ENCODE peak calls at places on chromosomes 2 and 18, in eight cellular contexts. V, U, C, O, T, E, Q and R are unnamed samples.

GRCh38 chr18:46686186-46686585 is 29.2 kb upstream of the LOXHD1 start:
- DNase-seq in O (no peak), C (no peak), U (no peak), E (no peak), T (no peak), V (no peak), Q (no peak), R (no peak)

GRCh38 chr2:141331127-141331526 is 799.7 kb downstream of the LRP1B start:
- DNase-seq in T (no peak), E (no peak), C (no peak), U (no peak), O (no peak), V (peak; percentile 66), Q (no peak), R (peak; percentile 78)

GRCh38 chr18:41145526-41145925 is 809.5 kb upstream of the PIK3C3 start:
- DNase-seq in U (no peak), E (no peak), T (no peak), O (no peak), V (peak; percentile 24), Q (no peak), C (no peak), R (peak; percentile 2)

GRCh38 chr2:43222472-43223146 is 3.8 kb downstream of the ZFP36L2 start:
- DNase-seq in O (peak; percentile 34), E (no peak), C (no peak), Q (no peak), U (no peak), V (peak; percentile 56), T (no peak), R (peak; percentile 55)

GRCh38 chr2:126444511-126444910 is 211.4 kb upstream of the GYPC start:
- DNase-seq in T (no peak), C (no peak), U (no peak), O (no peak), V (no peak), Q (no peak), E (no peak), R (no peak)

GRCh38 chr2:157338013-157338412 is 12.4 kb upstream of the ERMN start:
- DNase-seq in C (no peak), T (no peak), Q (no peak), U (no peak), O (no peak), E (no peak), V (no peak), R (no peak)

GRCh38 chr2:65053199-65053598 is 3.0 kb upstream of the CEP68 start:
- DNase-seq in O (peak; percentile 62), Q (no peak), E (no peak), V (no peak), U (no peak), T (no peak), C (peak; percentile 25), R (no peak)

GRCh38 chr18:58998421-58999203 is 133.9 kb downstream of the ZNF532 start:
- DNase-seq in U (peak; percentile 85), V (peak; percentile 68), T (peak; percentile 42), C (no peak), Q (no peak), O (no peak), E (no peak), R (peak; percentile 95)

GRCh38 chr2:85799215-85799956 is 45.6 kb downstream of the ATOH8 start:
- DNase-seq in Q (no peak), U (no peak), T (no peak), C (no peak), O (no peak), E (peak; percentile 74), V (no peak), R (no peak)

GRCh38 chr2:72275084-72275483 is 127.4 kb upstream of the CYP26B1 start:
- DNase-seq in C (no peak), E (no peak), Q (no peak), U (no peak), V (no peak), O (no peak), T (no peak), R (no peak)

GRCh38 chr2:96542357-96542977 is 5.9 kb downstream of the ARID5A start:
- DNase-seq in E (peak; percentile 37), O (no peak), U (peak; percentile 50), Q (no peak), T (no peak), C (no peak), V (no peak), R (no peak)

GRCh38 chr2:134408386-134408785 is 154.5 kb downstream of the MGAT5 start:
- DNase-seq in Q (no peak), C (no peak), U (no peak), V (no peak), O (no peak), T (no peak), E (no peak), R (peak; percentile 74)

GRCh38 chr2:101704046-101704466 is 6.5 kb downstream of the MAP4K4 start:
- DNase-seq in T (no peak), Q (no peak), O (peak; percentile 63), E (no peak), U (no peak), C (no peak), V (peak; percentile 84), R (peak; percentile 88)

GRCh38 chr2:159362094-159362493 is 75.6 kb upstream of the WDSUB1 start:
- DNase-seq in T (no peak), C (no peak), O (no peak), E (no peak), Q (no peak), V (no peak), U (no peak), R (no peak)

GRCh38 chr2:130150181-130151144 is 5.6 kb upstream of the CCDC74B start:
- DNase-seq in U (peak; percentile 65), C (no peak), Q (no peak), O (no peak), V (no peak), T (no peak), E (peak; percentile 58), R (no peak)

GRCh38 chr2:181788883-181789555 is 102.5 kb upstream of the ITPRID2 start:
- DNase-seq in T (no peak), Q (no peak), E (no peak), C (no peak), U (no peak), O (no peak), V (no peak), R (peak; percentile 45)

GRCh38 chr18:52348209-52348608 is 8.2 kb downstream of the DCC start:
- DNase-seq in T (no peak), Q (no peak), V (peak; percentile 16), C (no peak), O (no peak), U (no peak), E (no peak), R (peak; percentile 24)

GRCh38 chr2:72236445-72237067 is 88.9 kb upstream of the CYP26B1 start:
- DNase-seq in O (no peak), C (no peak), V (peak; percentile 84), U (no peak), E (no peak), T (no peak), Q (no peak), R (peak; percentile 92)

GRCh38 chr2:23536326-23536725 is 151.3 kb downstream of the KLHL29 start:
- DNase-seq in E (no peak), U (no peak), C (no peak), Q (no peak), O (no peak), V (no peak), T (no peak), R (no peak)

GRCh38 chr2:46101557-46102220 is 195.5 kb upstream of the EPAS1 start:
- DNase-seq in C (no peak), U (no peak), T (no peak), Q (no peak), E (no peak), V (no peak), O (no peak), R (no peak)
- H3K9me3 ChIP-seq in C (no peaks in the 10 kb centered on the region), U (no peaks in the 10 kb centered on the region), T (peaks cover 4% of the 10 kb centered on the region), Q (no peaks in the 10 kb centered on the region), E (peaks cover 10% of the 10 kb centered on the region), V (peaks cover 24% of the 10 kb centered on the region), O (no peaks in the 10 kb centered on the region), R (no peaks in the 10 kb centered on the region)

DNA sequence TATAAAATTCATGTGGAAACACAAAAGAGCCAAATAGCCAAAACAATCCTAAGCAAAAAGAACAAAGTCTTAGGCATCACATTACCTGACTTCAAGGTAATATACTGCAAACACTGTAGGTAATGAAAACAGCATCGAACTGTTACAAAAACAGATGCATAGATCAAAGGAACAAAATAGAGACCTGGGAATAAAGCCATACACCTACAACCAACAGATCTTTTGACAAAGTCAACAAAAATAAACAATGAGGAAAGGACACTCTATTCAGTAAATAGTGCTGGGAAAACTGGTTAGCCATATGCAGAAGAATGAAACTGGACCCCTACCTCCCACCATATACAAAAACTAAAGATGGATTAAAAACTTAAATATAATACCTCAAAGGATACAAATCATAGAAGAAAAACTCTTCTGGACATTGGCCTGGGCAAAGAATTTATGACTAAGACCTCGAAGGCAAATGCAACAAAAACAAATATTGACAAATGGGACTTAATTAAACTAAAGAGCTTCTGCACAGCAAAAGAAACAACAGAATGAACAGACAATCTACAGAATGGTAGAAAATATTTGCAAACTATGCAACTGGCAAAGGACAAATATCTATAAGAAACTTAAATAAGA is 218.0 kb downstream of the PHLPP1 start:
- DNase-seq in C (no peak), U (no peak), O (no peak), Q (no peak), E (no peak), V (no peak), T (no peak), R (no peak)
- H3K9me3 ChIP-seq in C (no peaks in the 10 kb centered on the region), U (no peaks in the 10 kb centered on the region), O (no peaks in the 10 kb centered on the region), Q (no peaks in the 10 kb centered on the region), E (no peaks in the 10 kb centered on the region), V (peaks cover 6% of the 10 kb centered on the region), T (no peaks in the 10 kb centered on the region), R (no peaks in the 10 kb centered on the region)

DNA sequence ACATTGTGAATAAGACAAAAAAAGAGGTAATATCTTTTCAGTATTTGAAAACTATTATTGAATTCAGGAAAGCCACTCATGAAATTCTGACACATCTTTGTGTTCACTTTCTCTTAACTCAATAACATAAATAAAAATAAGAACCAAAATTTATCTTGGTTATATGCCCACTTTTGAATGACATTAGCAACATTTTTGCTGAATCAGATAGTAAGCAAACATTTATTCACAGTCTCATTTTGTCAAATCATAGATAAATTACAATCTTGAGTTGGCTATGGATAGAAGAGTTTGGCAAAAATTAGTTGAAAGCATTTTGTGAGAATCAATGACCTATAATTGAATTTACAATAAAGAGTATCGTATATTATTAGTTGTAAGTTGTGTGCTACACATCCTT is 545.1 kb upstream of the PKDCC start:
- DNase-seq in C (no peak), V (no peak), T (no peak), U (no peak), O (no peak), E (no peak), Q (no peak), R (no peak)
- H3K9me3 ChIP-seq in C (peaks cover 6% of the 10 kb centered on the region), V (peaks cover 25% of the 10 kb centered on the region), T (peaks cover 4% of the 10 kb centered on the region), U (no peaks in the 10 kb centered on the region), O (no peaks in the 10 kb centered on the region), E (no peaks in the 10 kb centered on the region), Q (no peaks in the 10 kb centered on the region), R (no peaks in the 10 kb centered on the region)

GRCh38 chr2:149023091-149023490 is 15.4 kb upstream of the LYPD6B start:
- DNase-seq in E (no peak), T (no peak), C (no peak), U (no peak), O (no peak), Q (no peak), V (no peak), R (no peak)
- H3K9me3 ChIP-seq in E (no peaks in the 10 kb centered on the region), T (no peaks in the 10 kb centered on the region), C (no peaks in the 10 kb centered on the region), U (no peaks in the 10 kb centered on the region), O (no peaks in the 10 kb centered on the region), Q (no peaks in the 10 kb centered on the region), V (no peaks in the 10 kb centered on the region), R (no peaks in the 10 kb centered on the region)

DNA sequence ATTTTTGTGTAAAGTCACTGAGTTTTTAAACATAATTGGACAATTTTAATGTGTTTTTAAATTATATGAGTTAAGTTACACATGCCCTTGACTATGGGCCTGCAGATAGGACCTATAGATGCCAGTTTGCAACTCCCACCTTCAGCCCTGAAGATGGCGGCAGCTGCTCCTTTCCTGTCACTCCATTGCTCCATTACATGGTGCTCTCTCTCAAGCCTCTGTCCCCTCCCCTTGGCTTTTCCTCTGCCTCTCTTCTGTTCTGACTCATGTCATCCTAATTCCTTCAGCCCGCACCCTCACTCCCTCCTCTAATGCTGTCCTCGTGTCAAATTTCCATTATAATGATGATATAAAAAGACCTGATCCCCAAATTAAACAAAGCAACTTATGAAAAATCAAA is 133.8 kb upstream of the HNRNPA3 start:
- DNase-seq in T (no peak), U (no peak), C (no peak), Q (no peak), V (no peak), O (no peak), E (no peak), R (peak; percentile 28)
- H3K9me3 ChIP-seq in T (no peaks in the 10 kb centered on the region), U (no peaks in the 10 kb centered on the region), C (no peaks in the 10 kb centered on the region), Q (no peaks in the 10 kb centered on the region), V (no peaks in the 10 kb centered on the region), O (no peaks in the 10 kb centered on the region), E (no peaks in the 10 kb centered on the region), R (no peaks in the 10 kb centered on the region)